ENCODE peak calls at places on chromosomes 13 and 19, in five cellular contexts. L, H, T, R and G are unnamed samples.

GRCh38 chr13:22357132-22357531 is 686.3 kb downstream of the FGF9 start:
- DNase-seq in L (no peak), H (no peak), T (no peak), R (no peak), G (no peak)

GRCh38 chr19:39969681-39970423 is 1.1 kb upstream of the PSMC4 start:
- DNase-seq in L (peak), H (no peak), T (no peak), R (no peak), G (no peak)

GRCh38 chr19:38970664-38971532 is 4.6 kb downstream of the FBXO17 start:
- DNase-seq in L (no peak), H (no peak), T (no peak), R (no peak), G (no peak)

GRCh38 chr13:35987572-35988513 is 143.3 kb downstream of the DCLK1 start:
- DNase-seq in L (no peak), H (no peak), T (no peak), R (peak), G (no peak)

GRCh38 chr19:9891609-9892373 is 44.5 kb downstream of the OLFM2 start:
- DNase-seq in L (no peak), H (no peak), T (no peak), R (no peak), G (no peak)

GRCh38 chr13:35965226-35965927 is 165.8 kb downstream of the DCLK1 start:
- DNase-seq in L (no peak), H (no peak), T (no peak), R (no peak), G (no peak)

GRCh38 chr19:56491399-56491798 is 14.3 kb upstream of the ZNF667 start:
- DNase-seq in L (no peak), H (no peak), T (no peak), R (no peak), G (no peak)

GRCh38 chr13:21243045-21243842 is 66.8 kb downstream of the MRPL57 start:
- DNase-seq in L (no peak), H (no peak), T (no peak), R (no peak), G (no peak)

GRCh38 chr13:72221276-72221962 is 354.4 kb upstream of the DACH1 start:
- DNase-seq in L (no peak), H (no peak), T (no peak), R (peak), G (no peak)

GRCh38 chr19:49272204-49272603 is 52.8 kb downstream of the SLC6A16 start:
- DNase-seq in L (no peak), H (no peak), T (peak), R (no peak), G (peak)

GRCh38 chr13:77521595-77522367 is 13.7 kb upstream of the SCEL start:
- DNase-seq in L (peak), H (no peak), T (peak), R (peak), G (no peak)

GRCh38 chr13:30569901-30570576 is 47.7 kb upstream of the USPL1 start:
- DNase-seq in L (peak), H (peak), T (peak), R (peak), G (peak)

GRCh38 chr13:51524846-51525566 is 59.3 kb upstream of the WDFY2 start:
- DNase-seq in L (no peak), H (no peak), T (no peak), R (no peak), G (no peak)

GRCh38 chr19:28454083-28454482 is 758.9 kb downstream of the UQCRFS1 start:
- DNase-seq in L (no peak), H (no peak), T (peak), R (no peak), G (peak)

GRCh38 chr19:10516671-10517286 is 468 bp downstream of the S1PR5 start:
- DNase-seq in L (no peak), H (no peak), T (no peak), R (no peak), G (no peak)

GRCh38 chr19:39125554-39126311 is at the start of gene PAK4:
- DNase-seq in L (peak), H (peak), T (peak), R (peak), G (peak)

GRCh38 chr13:23796546-23796945 is 92.7 kb downstream of the MIPEP start:
- DNase-seq in L (no peak), H (no peak), T (peak), R (no peak), G (no peak)

GRCh38 chr19:2574478-2574931 is 98.6 kb downstream of the GADD45B start:
- DNase-seq in L (no peak), H (no peak), T (no peak), R (no peak), G (no peak)

GRCh38 chr13:23979361-23980159 is 82.3 kb upstream of the C1QTNF9B start:
- DNase-seq in L (peak), H (peak), T (peak), R (peak), G (no peak)

GRCh38 chr13:98438246-98439135 is 138.4 kb downstream of the STK24 start:
- DNase-seq in L (no peak), H (no peak), T (no peak), R (no peak), G (no peak)

GRCh38 chr13:21657538-21657937 is 13.3 kb upstream of the FGF9 start:
- DNase-seq in L (no peak), H (no peak), T (no peak), R (no peak), G (no peak)

GRCh38 chr13:60164490-60164889 is 762 bp upstream of the DIAPH3 start:
- DNase-seq in L (no peak), H (no peak), T (no peak), R (no peak), G (no peak)

GRCh38 chr13:110015253-110015652 is 228.9 kb upstream of the IRS2 start:
- DNase-seq in L (peak), H (no peak), T (no peak), R (no peak), G (no peak)

GRCh38 chr13:25973085-25973484 is 78.7 kb downstream of the SHISA2 start:
- DNase-seq in L (no peak), H (no peak), T (no peak), R (peak), G (no peak)

GRCh38 chr13:59744747-59745394 is 418.9 kb downstream of the DIAPH3 start:
- DNase-seq in L (no peak), H (no peak), T (no peak), R (no peak), G (no peak)

GRCh38 chr19:33963514-33963913 is 166.8 kb downstream of the KCTD15 start:
- DNase-seq in L (no peak), H (no peak), T (no peak), R (peak), G (no peak)

GRCh38 chr19:29372921-29373797 is 152.6 kb upstream of the VSTM2B start:
- DNase-seq in L (no peak), H (no peak), T (no peak), R (peak), G (no peak)

GRCh38 chr19:48370955-48371354 is 6.8 kb downstream of the SYNGR4 start:
- DNase-seq in L (no peak), H (no peak), T (no peak), R (no peak), G (no peak)

GRCh38 chr13:30037766-30038165 is 187.3 kb upstream of the UBL3 start:
- DNase-seq in L (no peak), H (no peak), T (peak), R (peak), G (no peak)

GRCh38 chr13:74557870-74558269 is 423.7 kb upstream of the KLF12 start:
- DNase-seq in L (no peak), H (no peak), T (no peak), R (no peak), G (no peak)

GRCh38 chr19:7348587-7349230 is at the start of gene ARHGEF18:
- DNase-seq in L (no peak), H (peak), T (no peak), R (no peak), G (no peak)

GRCh38 chr19:33693678-33694077 is 71.9 kb downstream of the CHST8 start:
- DNase-seq in L (no peak), H (no peak), T (no peak), R (no peak), G (no peak)

DNA sequence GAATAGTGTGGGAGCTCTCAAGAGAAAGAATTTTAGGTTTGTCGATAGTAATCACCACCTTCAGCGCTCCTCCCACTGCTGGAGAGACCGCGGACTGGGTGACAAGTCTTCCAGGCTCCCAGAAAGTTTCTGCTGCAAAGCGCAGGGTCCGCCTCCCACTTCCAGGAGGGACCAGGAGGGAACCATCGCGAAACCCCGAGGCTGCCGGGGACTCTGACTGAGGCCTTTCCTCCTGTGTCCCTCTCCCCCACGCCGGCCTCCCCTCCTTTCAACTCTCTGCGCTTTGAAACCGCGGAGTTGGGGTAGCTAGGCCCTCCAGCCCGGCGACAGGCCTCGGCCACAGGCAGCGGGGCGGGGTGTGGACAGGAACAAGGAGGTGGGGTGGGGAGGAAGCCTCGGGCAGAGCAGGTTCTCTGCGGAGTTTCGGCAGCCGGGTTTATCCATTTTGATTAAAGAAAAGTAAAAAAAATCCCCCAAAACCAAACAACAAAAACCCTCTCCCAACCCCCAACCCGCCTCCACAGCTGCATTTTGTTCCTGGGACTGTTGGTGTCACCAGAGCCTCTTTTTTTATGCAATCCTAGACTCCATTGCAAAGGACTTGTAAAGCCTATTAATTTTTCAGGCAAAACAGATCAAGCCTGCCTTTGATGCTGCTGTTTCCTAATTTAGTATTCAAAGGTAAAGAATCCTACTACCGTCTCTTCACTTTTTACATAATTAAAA is 157.2 kb downstream of the TM9SF2 start:
- DNase-seq in L (peak), H (peak), T (peak), R (peak), G (peak)
- TF ChIP-seq CTCF in L (no peak), H (no peak), T (peak), R (peak), G (peak)

DNA sequence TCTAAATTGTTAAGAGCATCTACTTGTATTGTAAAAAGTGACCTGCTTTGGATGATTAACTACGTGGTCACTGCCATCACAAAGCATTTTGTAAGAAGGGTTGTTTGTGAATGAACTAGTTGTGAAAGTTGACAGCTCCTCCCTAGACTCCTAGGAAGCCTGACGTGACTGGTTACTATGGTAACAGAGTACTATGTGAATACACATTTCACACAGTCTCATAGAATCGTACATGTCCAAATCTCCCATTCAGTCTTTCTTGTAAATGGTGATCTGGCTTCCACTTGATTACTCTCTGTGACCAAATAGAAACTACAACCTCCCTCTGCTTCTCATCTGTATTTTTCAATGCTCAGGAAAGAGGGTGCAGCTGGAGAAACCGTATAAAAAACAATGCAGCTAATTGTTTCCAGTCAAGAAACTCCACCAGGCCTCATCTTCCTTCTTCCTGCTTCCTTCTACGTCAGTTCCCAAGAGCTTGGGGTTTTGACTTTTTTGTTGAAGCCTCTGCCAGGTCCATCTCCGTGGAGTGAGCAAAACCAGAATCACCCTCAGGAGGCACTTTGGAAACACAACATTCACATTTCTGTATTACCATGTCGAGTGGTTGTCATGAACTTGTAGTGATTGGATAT is 83.4 kb downstream of the GPC6 start:
- DNase-seq in L (no peak), H (no peak), T (peak), R (no peak), G (peak)
- H3K4me3 ChIP-seq in L (no peak), H (no peak), T (no peak), R (no peak), G (no peak)

DNA sequence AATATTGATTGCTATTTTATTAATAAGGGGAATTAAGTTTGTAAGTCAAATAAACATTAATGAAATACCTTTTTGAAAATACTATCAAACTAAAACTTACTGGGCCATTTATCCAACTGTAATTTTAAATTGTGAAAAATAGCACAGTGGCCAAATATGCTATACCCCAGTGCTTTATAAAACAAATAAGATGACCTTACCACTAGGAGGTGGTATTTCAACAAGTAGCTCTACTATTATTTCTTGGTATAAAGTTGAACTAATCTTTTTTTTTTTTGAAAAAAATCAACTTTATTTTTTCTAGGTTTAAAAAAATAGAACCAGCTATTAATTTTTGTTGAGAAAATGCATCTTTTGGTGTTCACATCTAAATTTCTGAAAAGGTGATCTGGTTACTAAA is 14.7 kb downstream of the LACC1 start:
- DNase-seq in L (no peak), H (no peak), T (no peak), R (no peak), G (no peak)
- TF ChIP-seq CTCF in L (no peak), H (no peak), T (no peak), R (peak), G (peak)

GRCh38 chr19:54470991-54471782 is 1.9 kb downstream of the CDC42EP5 start:
- DNase-seq in L (peak), H (peak), T (no peak), R (peak), G (no peak)

GRCh38 chr19:54473983-54474382 is 887 bp upstream of the CDC42EP5 start:
- DNase-seq in L (no peak), H (no peak), T (no peak), R (no peak), G (no peak)

GRCh38 chr19:54473071-54473941 is at the start of gene CDC42EP5:
- DNase-seq in L (peak), H (peak), T (no peak), R (peak), G (no peak)

GRCh38 chr19:54469496-54469934 is 3.6 kb downstream of the CDC42EP5 start:
- DNase-seq in L (peak), H (peak), T (no peak), R (peak), G (no peak)

GRCh38 chr19:54470276-54470887 is 2.7 kb downstream of the CDC42EP5 start:
- DNase-seq in L (no peak), H (no peak), T (no peak), R (no peak), G (no peak)
- H3K4me3 ChIP-seq in L (peak), H (no peak), T (no peak), R (no peak), G (peak)

GRCh38 chr19:47002106-47002766 is 17.4 kb upstream of the NPAS1 start:
- DNase-seq in L (peak), H (no peak), T (no peak), R (peak), G (no peak)
- TF ChIP-seq CTCF in L (no peak), H (no peak), T (no peak), R (peak), G (no peak)

GRCh38 chr19:1073956-1074511 is 7.1 kb downstream of the ARHGAP45 start:
- DNase-seq in L (no peak), H (no peak), T (no peak), R (no peak), G (no peak)

GRCh38 chr19:1070931-1071791 is 4.2 kb downstream of the ARHGAP45 start:
- DNase-seq in L (no peak), H (no peak), T (no peak), R (peak), G (no peak)

GRCh38 chr19:1073063-1073955 is 6.3 kb downstream of the ARHGAP45 start:
- DNase-seq in L (no peak), H (no peak), T (no peak), R (no peak), G (no peak)

GRCh38 chr19:1070576-1070930 is 3.6 kb downstream of the ARHGAP45 start:
- DNase-seq in L (no peak), H (no peak), T (no peak), R (peak), G (no peak)

DNA sequence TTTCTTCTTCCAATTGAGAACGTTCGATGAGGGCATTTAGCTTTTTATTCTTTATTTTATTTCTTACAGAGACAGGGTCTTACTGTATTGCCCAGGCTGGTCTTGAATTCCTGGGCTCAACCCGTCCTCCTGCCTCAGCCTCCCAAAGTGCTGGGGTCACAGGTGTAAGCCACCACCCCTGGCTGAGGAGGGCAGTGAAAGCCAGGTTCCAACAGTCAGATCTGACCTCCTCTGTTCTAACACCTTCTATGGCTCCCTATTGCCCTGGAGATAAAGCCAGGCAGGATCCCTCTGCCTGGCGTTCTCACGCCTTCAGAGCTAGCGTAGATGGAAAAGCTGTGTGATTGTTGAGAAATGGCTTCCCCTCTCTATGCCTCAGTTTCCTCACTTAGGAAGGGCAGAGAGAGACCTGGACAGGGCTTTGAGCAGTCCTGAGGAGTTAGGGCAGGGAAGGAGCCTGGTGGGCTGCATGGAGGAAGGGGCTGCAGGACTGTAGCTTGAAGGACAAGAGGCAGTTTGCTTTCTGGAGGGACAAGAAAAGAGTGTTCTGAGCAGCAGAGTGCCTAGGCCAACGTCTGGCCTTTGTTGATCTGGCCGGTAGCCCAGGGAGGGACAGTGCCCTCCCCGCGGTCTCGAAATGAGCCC is 5.5 kb downstream of the ARHGAP45 start:
- DNase-seq in L (no peak), H (no peak), T (no peak), R (no peak), G (no peak)
- H3K4me3 ChIP-seq in L (no peak), H (no peak), T (no peak), R (no peak), G (no peak)

GRCh38 chr13:47841131-47841530 is 159.9 kb downstream of the SUCLA2 start:
- DNase-seq in L (no peak), H (no peak), T (no peak), R (no peak), G (no peak)
- TF ChIP-seq CTCF in L (no peak), H (no peak), T (no peak), R (no peak), G (no peak)